ENCODE peak calls at places on chromosomes 7 and 10, in eight cellular contexts. One of them, this sample, is unnamed.
A peak's percentile ranks its signal among the peaks of the same experiment; 100 is the strongest.

GRCh38 chr10:5752301-5752871 is 60.8 kb downstream of the GDI2 start:
- DNase-seq in aorta: no peak
- DNase-seq in cardiac fibroblast: peak; percentile 60
- DNase-seq in psoas muscle: no peak
- DNase-seq in T follicular helper cell: no peak
- DNase-seq in GM12891: no peak
- DNase-seq in colonic mucosa: no peak
- DNase-seq in breast epithelium: no peak
- DNase-seq in this sample: no peak

GRCh38 chr10:80671847-80672246 is 134.1 kb downstream of the SH2D4B start:
- DNase-seq in aorta: no peak
- DNase-seq in psoas muscle: no peak
- DNase-seq in cardiac fibroblast: no peak
- DNase-seq in breast epithelium: no peak
- DNase-seq in GM12891: no peak
- DNase-seq in colonic mucosa: no peak
- DNase-seq in T follicular helper cell: no peak
- DNase-seq in this sample: no peak

GRCh38 chr7:15558747-15559146 is 3.1 kb downstream of the AGMO start:
- DNase-seq in T follicular helper cell: no peak
- DNase-seq in breast epithelium: no peak
- DNase-seq in cardiac fibroblast: peak; percentile 88
- DNase-seq in GM12891: no peak
- DNase-seq in psoas muscle: no peak
- DNase-seq in aorta: no peak
- DNase-seq in colonic mucosa: no peak
- DNase-seq in this sample: no peak

GRCh38 chr7:146150153-146150552 is 33.6 kb downstream of the CNTNAP2 start:
- DNase-seq in aorta: no peak
- DNase-seq in psoas muscle: no peak
- DNase-seq in breast epithelium: no peak
- DNase-seq in T follicular helper cell: no peak
- DNase-seq in cardiac fibroblast: peak; percentile 60
- DNase-seq in colonic mucosa: no peak
- DNase-seq in GM12891: no peak
- DNase-seq in this sample: no peak

GRCh38 chr7:13800694-13801448 is 188.6 kb downstream of the ETV1 start:
- DNase-seq in psoas muscle: no peak
- DNase-seq in aorta: no peak
- DNase-seq in cardiac fibroblast: peak; percentile 98
- DNase-seq in T follicular helper cell: no peak
- DNase-seq in breast epithelium: no peak
- DNase-seq in colonic mucosa: no peak
- DNase-seq in GM12891: no peak
- DNase-seq in this sample: no peak

GRCh38 chr10:31359979-31360378 is 41.0 kb downstream of the ZEB1 start:
- DNase-seq in GM12891: no peak
- DNase-seq in colonic mucosa: no peak
- DNase-seq in T follicular helper cell: no peak
- DNase-seq in breast epithelium: no peak
- DNase-seq in psoas muscle: no peak
- DNase-seq in cardiac fibroblast: peak; percentile 36
- DNase-seq in aorta: no peak
- DNase-seq in this sample: no peak

GRCh38 chr7:42235734-42236133 is 1.3 kb downstream of the GLI3 start:
- DNase-seq in aorta: no peak
- DNase-seq in GM12891: no peak
- DNase-seq in breast epithelium: no peak
- DNase-seq in T follicular helper cell: no peak
- DNase-seq in cardiac fibroblast: peak; percentile 18
- DNase-seq in colonic mucosa: no peak
- DNase-seq in psoas muscle: no peak
- DNase-seq in this sample: no peak

GRCh38 chr7:123265853-123266252 is 66.1 kb upstream of the SLC13A1 start:
- DNase-seq in psoas muscle: no peak
- DNase-seq in cardiac fibroblast: peak; percentile 8
- DNase-seq in breast epithelium: no peak
- DNase-seq in GM12891: no peak
- DNase-seq in aorta: no peak
- DNase-seq in colonic mucosa: no peak
- DNase-seq in T follicular helper cell: no peak
- DNase-seq in this sample: no peak

GRCh38 chr7:113698556-113699220 is 220.1 kb downstream of the PPP1R3A start:
- DNase-seq in T follicular helper cell: no peak
- DNase-seq in psoas muscle: no peak
- DNase-seq in GM12891: no peak
- DNase-seq in cardiac fibroblast: peak; percentile 53
- DNase-seq in colonic mucosa: no peak
- DNase-seq in aorta: no peak
- DNase-seq in breast epithelium: no peak
- DNase-seq in this sample: no peak

GRCh38 chr7:69756235-69756634 is 158.0 kb downstream of the AUTS2 start:
- DNase-seq in psoas muscle: no peak
- DNase-seq in breast epithelium: no peak
- DNase-seq in GM12891: no peak
- DNase-seq in cardiac fibroblast: peak; percentile 51
- DNase-seq in T follicular helper cell: no peak
- DNase-seq in colonic mucosa: no peak
- DNase-seq in aorta: no peak
- DNase-seq in this sample: no peak

GRCh38 chr7:53272081-53272480 is 236.6 kb downstream of the POM121L12 start:
- DNase-seq in aorta: no peak
- DNase-seq in breast epithelium: no peak
- DNase-seq in GM12891: no peak
- DNase-seq in psoas muscle: no peak
- DNase-seq in colonic mucosa: no peak
- DNase-seq in cardiac fibroblast: no peak
- DNase-seq in T follicular helper cell: no peak
- DNase-seq in this sample: no peak

GRCh38 chr10:75724047-75724446 is 292.6 kb downstream of the LRMDA start:
- DNase-seq in breast epithelium: no peak
- DNase-seq in cardiac fibroblast: no peak
- DNase-seq in GM12891: no peak
- DNase-seq in colonic mucosa: no peak
- DNase-seq in psoas muscle: no peak
- DNase-seq in aorta: no peak
- DNase-seq in T follicular helper cell: no peak
- DNase-seq in this sample: no peak

GRCh38 chr7:29623976-29624375 is 60.3 kb downstream of the PRR15 start:
- DNase-seq in psoas muscle: no peak
- DNase-seq in colonic mucosa: no peak
- DNase-seq in T follicular helper cell: no peak
- DNase-seq in aorta: no peak
- DNase-seq in GM12891: no peak
- DNase-seq in cardiac fibroblast: no peak
- DNase-seq in breast epithelium: no peak
- DNase-seq in this sample: no peak

GRCh38 chr10:101046332-101047238 is 15.2 kb upstream of the KAZALD1 start:
- DNase-seq in GM12891: no peak
- DNase-seq in cardiac fibroblast: no peak
- DNase-seq in aorta: no peak
- DNase-seq in breast epithelium: no peak
- DNase-seq in colonic mucosa: no peak
- DNase-seq in T follicular helper cell: no peak
- DNase-seq in psoas muscle: no peak
- DNase-seq in this sample: no peak